ENCODE peak calls at places on chromosomes 13 and 19, in five cellular contexts. A is aorta; D is stimulated activated CD4-positive, alpha-beta T cell treated with anti-CD3 and anti-CD28 coated beads, Interleukin-2, amount 100 ng/mL, for 48 hours; R is heart right ventricle; K is A172. L is an unnamed sample.

GRCh38 chr19:21328402-21328801 is 808 bp downstream of the ZNF708 start:
- DNase-seq in K (no peak), D (no peak), R (no peak), A (no peak), L (no peak)

GRCh38 chr19:44757735-44758505 is 9.4 kb downstream of the BCL3 start:
- DNase-seq in D (no peak), R (peak), A (peak), K (no peak), L (no peak)

GRCh38 chr13:23969672-23970071 is 72.4 kb upstream of the C1QTNF9B start:
- DNase-seq in R (no peak), K (no peak), A (no peak), D (no peak), L (no peak)

GRCh38 chr13:70884196-70884595 is 775.9 kb upstream of the KLHL1 start:
- DNase-seq in R (no peak), K (no peak), D (no peak), A (no peak), L (no peak)

GRCh38 chr13:33721719-33722118 is 96.2 kb upstream of the RFC3 start:
- DNase-seq in A (no peak), D (no peak), K (peak), R (no peak), L (no peak)

GRCh38 chr13:86476656-86477055 is 677.4 kb upstream of the SLITRK6 start:
- DNase-seq in A (no peak), K (no peak), R (no peak), D (no peak), L (peak)

GRCh38 chr19:17332677-17333581 is 1.7 kb downstream of the ANO8 start:
- DNase-seq in R (no peak), K (peak), A (peak), D (peak), L (peak)

GRCh38 chr19:56115490-56115889 is 5.6 kb downstream of the ZNF787 start:
- DNase-seq in R (no peak), D (no peak), A (no peak), K (no peak), L (no peak)

GRCh38 chr13:39451860-39452301 is 151.1 kb downstream of the LHFPL6 start:
- DNase-seq in A (no peak), R (peak), D (no peak), K (no peak), L (peak)